ENCODE peak calls at places on chromosomes 1 and 21, in nine cellular contexts. P is amniotic epithelial cell; F is NCI-H1092 treated with DMSO at 0.1 percent for 48 hours; J is Calu3; C is NCI-H460; S is GF-D8; M is endothelial cell; U is effector CD4-positive, alpha-beta T cell; H is naive thymus-derived CD4-positive, alpha-beta T cell. G is an unnamed sample.

GRCh38 chr1:59360170-59360569 is 63.3 kb downstream of the FGGY start:
- DNase-seq in F (no peak), M (no peak), J (no peak), U (no peak), H (no peak), S (no peak), P (peak), C (no peak), G (no peak)

GRCh38 chr1:234327577-234328164 is 45.6 kb upstream of the COA6 start:
- DNase-seq in U (no peak), J (no peak), H (no peak), M (no peak), S (no peak), C (no peak), F (no peak), P (no peak), G (no peak)

GRCh38 chr1:63143482-63143881 is 178.9 kb upstream of the FOXD3 start:
- DNase-seq in F (no peak), H (no peak), C (no peak), P (no peak), S (no peak), J (no peak), U (no peak), M (no peak), G (no peak)

GRCh38 chr21:31514598-31514997 is 144.9 kb upstream of the SOD1 start:
- DNase-seq in F (no peak), S (no peak), J (peak), H (no peak), M (peak), U (no peak), P (no peak), C (no peak), G (no peak)

GRCh38 chr1:212256404-212256803 is 28.8 kb upstream of the PPP2R5A start:
- DNase-seq in J (no peak), M (no peak), C (no peak), H (peak), F (no peak), U (no peak), P (no peak), S (peak), G (no peak)

GRCh38 chr1:206814716-206815341 is 42.5 kb upstream of the IL10 start:
- DNase-seq in F (peak), S (no peak), M (no peak), U (no peak), J (no peak), P (peak), C (no peak), H (no peak), G (no peak)

GRCh38 chr1:21963477-21964217 is 13.2 kb upstream of the CELA3B start:
- DNase-seq in U (peak), P (peak), H (peak), S (no peak), F (peak), M (peak), C (peak), J (peak), G (peak)

GRCh38 chr1:91568261-91568660 is 67.6 kb downstream of the CDC7 start:
- DNase-seq in F (no peak), M (no peak), J (no peak), U (no peak), P (no peak), H (no peak), S (no peak), C (no peak), G (no peak)

GRCh38 chr1:85573348-85573747 is 7.2 kb upstream of the CCN1 start:
- DNase-seq in J (no peak), H (no peak), F (no peak), P (peak), M (no peak), C (no peak), S (no peak), U (no peak), G (no peak)

GRCh38 chr1:62613890-62614289 is 16.6 kb downstream of the ANGPTL3 start:
- DNase-seq in C (no peak), S (no peak), M (no peak), J (no peak), F (no peak), P (peak), H (no peak), U (no peak), G (no peak)

GRCh38 chr1:7515896-7516295 is 255.2 kb upstream of the VAMP3 start:
- DNase-seq in U (no peak), M (no peak), C (no peak), P (no peak), J (no peak), S (no peak), F (no peak), H (no peak), G (no peak)

GRCh38 chr1:152502496-152503180 is 8.0 kb upstream of the LCE5A start:
- DNase-seq in C (no peak), J (no peak), S (no peak), M (no peak), H (no peak), P (no peak), U (no peak), F (no peak), G (no peak)

GRCh38 chr1:232428781-232429530 is 201.0 kb downstream of the SIPA1L2 start:
- DNase-seq in F (no peak), U (no peak), S (no peak), M (no peak), C (no peak), P (peak), H (no peak), J (no peak), G (no peak)

GRCh38 chr1:246460411-246460810 is 46.7 kb downstream of the SMYD3 start:
- DNase-seq in P (peak), F (no peak), C (no peak), M (no peak), S (no peak), J (no peak), H (no peak), U (no peak), G (no peak)

GRCh38 chr1:183032122-183032921 is 9.1 kb downstream of the LAMC1 start:
- DNase-seq in M (no peak), F (no peak), C (no peak), J (no peak), U (no peak), P (peak), H (no peak), S (no peak), G (no peak)

GRCh38 chr1:196144588-196144987 is 463.7 kb downstream of the KCNT2 start:
- DNase-seq in S (no peak), C (no peak), M (no peak), J (no peak), U (no peak), P (no peak), H (no peak), F (no peak), G (no peak)

GRCh38 chr1:44354268-44354839 is 703 bp downstream of the ERI3 start:
- DNase-seq in U (no peak), C (no peak), S (no peak), H (no peak), P (peak), M (no peak), F (no peak), J (no peak), G (no peak)

GRCh38 chr21:37670883-37671282 is 245.4 kb downstream of the KCNJ6 start:
- DNase-seq in J (peak), U (no peak), P (peak), F (no peak), M (no peak), S (no peak), H (no peak), C (no peak), G (no peak)

GRCh38 chr21:38958940-38959685 is 153.4 kb downstream of the ETS2 start:
- DNase-seq in F (peak), P (peak), H (no peak), M (no peak), S (peak), J (peak), C (no peak), U (no peak), G (peak)

GRCh38 chr21:41631564-41632461 is 123.9 kb upstream of the TMPRSS2 start:
- DNase-seq in J (peak), M (no peak), C (no peak), F (peak), S (no peak), H (no peak), P (peak), U (no peak), G (no peak)

GRCh38 chr1:213989071-213989739 is 1.4 kb downstream of the PROX1 start:
- DNase-seq in H (no peak), S (no peak), F (peak), M (no peak), C (no peak), U (no peak), P (no peak), J (no peak), G (peak)

GRCh38 chr1:2404142-2404889 is 8.0 kb downstream of the PEX10 start:
- DNase-seq in H (no peak), U (no peak), M (no peak), C (no peak), J (no peak), F (no peak), P (no peak), S (no peak), G (no peak)

GRCh38 chr1:22131875-22132486 is 10.9 kb downstream of the WNT4 start:
- DNase-seq in C (peak), F (peak), H (peak), J (peak), P (no peak), S (no peak), M (peak), U (peak), G (no peak)

GRCh38 chr1:180157108-180157507 is 2.4 kb downstream of the QSOX1 start:
- DNase-seq in F (no peak), J (no peak), H (no peak), U (no peak), M (no peak), P (peak), S (no peak), C (no peak), G (peak)

GRCh38 chr1:1285618-1286311 is 5.5 kb downstream of the SCNN1D start:
- DNase-seq in J (no peak), F (no peak), U (no peak), S (no peak), P (no peak), M (no peak), C (no peak), H (no peak), G (no peak)

GRCh38 chr1:15455522-15455921 is 1.0 kb upstream of the CELA2A start:
- DNase-seq in U (no peak), H (no peak), J (no peak), M (no peak), F (no peak), C (no peak), P (peak), S (no peak), G (no peak)

GRCh38 chr1:77036560-77036959 is 169.3 kb downstream of the ST6GALNAC5 start:
- DNase-seq in C (peak), J (peak), U (no peak), S (no peak), M (peak), P (peak), H (no peak), F (no peak), G (no peak)

GRCh38 chr21:41142051-41142795 is 25.7 kb upstream of the BACE2 start:
- DNase-seq in C (no peak), S (no peak), J (no peak), H (no peak), P (no peak), U (no peak), F (peak), M (no peak), G (no peak)

GRCh38 chr1:230548997-230549396 is 93.3 kb upstream of the COG2 start:
- DNase-seq in J (no peak), U (no peak), F (peak), H (no peak), S (no peak), C (no peak), P (no peak), M (no peak), G (no peak)

GRCh38 chr21:44350773-44351481 is 2.5 kb upstream of the TRPM2 start:
- DNase-seq in U (no peak), F (no peak), P (no peak), H (no peak), M (no peak), C (no peak), S (no peak), J (no peak), G (peak)

GRCh38 chr1:164614316-164614715 is 55.3 kb downstream of the PBX1 start:
- DNase-seq in F (no peak), U (no peak), J (no peak), S (no peak), M (no peak), H (no peak), P (no peak), C (no peak), G (no peak)

GRCh38 chr1:235703516-235703915 is 53.9 kb upstream of the GNG4 start:
- DNase-seq in F (no peak), P (peak), H (no peak), S (no peak), C (no peak), M (no peak), U (no peak), J (no peak), G (no peak)

GRCh38 chr21:44946254-44947041 is 6.6 kb downstream of the SLX9 start:
- DNase-seq in H (no peak), J (no peak), F (no peak), S (no peak), C (no peak), P (no peak), M (no peak), U (no peak), G (peak)

GRCh38 chr1:27968692-27969091 is 8.9 kb downstream of the XKR8 start:
- DNase-seq in J (peak), F (no peak), H (no peak), S (no peak), P (peak), U (no peak), M (no peak), C (peak), G (no peak)

GRCh38 chr1:86774305-86775304 is 70.2 kb downstream of the SH3GLB1 start:
- DNase-seq in P (peak), J (peak), M (no peak), C (peak), U (no peak), H (no peak), F (peak), S (peak), G (peak)

GRCh38 chr1:224719716-224720115 is 103.6 kb downstream of the CNIH3 start:
- DNase-seq in H (no peak), U (no peak), S (no peak), J (no peak), M (no peak), P (no peak), C (no peak), F (no peak), G (no peak)